ENCODE peak calls at places on chromosomes 6 and 20, in four cellular contexts. One of them, this sample, is unnamed.
A peak's percentile ranks its signal among the peaks of the same experiment; 100 is the strongest.

GRCh38 chr6:30769088-30769852 is 24.9 kb upstream of the IER3 start:
- DNase-seq in GM12878: no peak
- DNase-seq in HepG2: peak; percentile 96
- DNase-seq in H1: no peak
- DNase-seq in this sample: peak; percentile 96

GRCh38 chr6:43172127-43173007 is 1.3 kb downstream of the SRF start:
- DNase-seq in GM12878: no peak
- DNase-seq in H1: peak; percentile 66
- DNase-seq in HepG2: peak; percentile 29
- DNase-seq in this sample: no peak

GRCh38 chr6:154390034-154390433 is 33.4 kb upstream of the IPCEF1 start:
- DNase-seq in GM12878: no peak
- DNase-seq in H1: no peak
- DNase-seq in HepG2: no peak
- DNase-seq in this sample: no peak

GRCh38 chr20:39188264-39188765 is 226.2 kb downstream of the DHX35 start:
- DNase-seq in H1: no peak
- DNase-seq in GM12878: no peak
- DNase-seq in HepG2: no peak
- DNase-seq in this sample: no peak

GRCh38 chr6:31652925-31653724 is 664 bp upstream of the BAG6 start:
- DNase-seq in HepG2: peak; percentile 98
- DNase-seq in GM12878: no peak
- DNase-seq in H1: no peak
- DNase-seq in this sample: no peak

GRCh38 chr20:29762620-29763019 is 1494.8 kb upstream of the DEFB115 start:
- DNase-seq in HepG2: no peak
- DNase-seq in H1: no peak
- DNase-seq in GM12878: no peak
- DNase-seq in this sample: no peak

GRCh38 chr6:36426622-36427021 is 16.0 kb downstream of the PXT1 start:
- DNase-seq in GM12878: no peak
- DNase-seq in H1: no peak
- DNase-seq in HepG2: peak; percentile 54
- DNase-seq in this sample: no peak

GRCh38 chr20:63858393-63859165 is 2.7 kb upstream of the ABHD16B start:
- DNase-seq in GM12878: no peak
- DNase-seq in H1: peak; percentile 67
- DNase-seq in HepG2: peak; percentile 79
- DNase-seq in this sample: no peak

GRCh38 chr6:14796974-14797762 is 448.7 kb upstream of the JARID2 start:
- DNase-seq in HepG2: no peak
- DNase-seq in GM12878: no peak
- DNase-seq in H1: no peak
- DNase-seq in this sample: no peak

GRCh38 chr6:15430181-15430580 is 184.3 kb downstream of the JARID2 start:
- DNase-seq in H1: no peak
- DNase-seq in HepG2: no peak
- DNase-seq in GM12878: no peak
- DNase-seq in this sample: no peak

GRCh38 chr20:52410182-52410647 is 218.6 kb upstream of the ZFP64 start:
- DNase-seq in GM12878: no peak
- DNase-seq in HepG2: no peak
- DNase-seq in H1: no peak
- DNase-seq in this sample: no peak

GRCh38 chr6:149045404-149045803 is 272.1 kb upstream of the TAB2 start:
- DNase-seq in H1: no peak
- DNase-seq in GM12878: no peak
- DNase-seq in HepG2: peak; percentile 33
- DNase-seq in this sample: no peak
- TF ChIP-seq SIN3A in H1: no peak
- TF ChIP-seq SIN3A in GM12878: no peak
- TF ChIP-seq SIN3A in HepG2: no peak
- TF ChIP-seq SIN3A in this sample: no peak

DNA sequence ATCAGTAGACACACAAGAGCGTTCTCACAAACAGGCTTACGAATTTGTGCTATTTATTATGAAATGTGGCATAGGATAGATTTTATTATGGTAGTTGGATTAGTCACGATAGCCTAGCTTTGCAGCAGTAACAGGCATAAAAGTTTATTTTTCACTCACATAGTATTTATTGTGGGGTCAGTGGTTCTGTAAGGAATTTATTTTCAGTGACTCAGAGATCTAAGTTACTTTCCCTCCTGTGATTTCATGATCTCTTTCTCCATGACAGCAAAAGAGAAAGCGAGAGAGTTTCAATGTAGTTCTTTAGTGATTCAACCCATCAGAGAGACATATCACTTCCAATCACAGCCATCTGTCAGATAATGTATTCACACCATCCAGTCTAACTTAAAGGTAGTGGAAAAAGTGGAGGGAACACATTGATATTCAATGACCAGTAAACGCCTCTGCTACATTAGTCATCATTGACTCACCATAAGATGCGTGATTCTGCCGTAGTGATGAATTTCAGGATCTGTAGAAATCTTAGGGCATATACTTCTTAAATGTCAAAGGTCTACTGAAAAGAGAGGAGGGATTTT is 605.5 kb downstream of the HDGFL1 start:
- DNase-seq in HepG2: no peak
- DNase-seq in H1: no peak
- DNase-seq in GM12878: no peak
- DNase-seq in this sample: peak; percentile 55
- TF ChIP-seq CEBPB in HepG2: no peak
- TF ChIP-seq CEBPB in H1: no peak
- TF ChIP-seq CEBPB in GM12878: no peak
- TF ChIP-seq CEBPB in this sample: peak; percentile 5

DNA sequence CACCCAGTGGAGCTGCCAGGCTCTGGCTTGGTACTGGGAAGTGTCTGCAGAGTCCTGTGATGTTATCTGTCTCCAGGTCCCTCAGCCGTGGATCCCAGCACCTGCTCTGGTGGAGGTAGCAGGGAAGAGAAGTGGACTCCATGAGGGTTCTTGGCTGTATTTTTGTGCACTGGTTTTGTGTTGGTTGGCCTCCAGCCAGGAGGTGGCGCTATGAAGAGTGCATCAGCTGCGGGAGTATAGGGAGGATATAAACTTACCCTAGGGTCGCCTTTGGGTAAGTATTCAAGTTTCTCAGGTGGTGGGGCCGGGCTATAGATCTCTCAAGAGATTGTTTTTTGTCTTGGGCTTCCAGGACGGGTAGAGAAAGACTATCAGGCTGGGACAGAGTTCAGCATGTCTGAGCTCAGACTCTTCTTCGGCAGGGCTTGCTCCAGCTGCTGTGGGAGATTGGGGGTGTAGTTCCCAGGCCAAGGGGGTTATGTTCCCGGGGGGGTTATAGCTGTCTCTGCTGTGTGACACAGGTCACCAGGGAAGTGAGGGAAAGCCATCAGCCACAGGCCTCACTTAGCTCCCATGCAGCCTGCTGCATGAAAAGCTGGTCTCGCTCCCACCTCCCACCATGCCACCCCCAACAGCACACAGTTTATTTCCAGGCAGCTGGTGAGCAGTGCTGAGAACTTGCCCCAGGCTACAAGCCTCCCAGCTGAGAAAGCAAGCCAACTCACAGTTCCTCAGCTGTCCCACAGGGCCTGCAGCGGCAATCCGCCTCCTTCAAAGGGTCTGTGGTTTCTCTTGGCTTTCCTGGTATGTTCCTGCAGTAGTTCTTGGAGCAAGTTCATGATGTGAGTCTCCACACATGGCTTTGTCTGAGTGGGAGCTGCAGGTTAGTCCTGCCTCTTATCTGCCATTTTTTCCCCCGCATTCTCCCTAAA is 115.7 kb downstream of the AIG1 start:
- DNase-seq in GM12878: no peak
- DNase-seq in H1: peak; percentile 69
- DNase-seq in HepG2: no peak
- DNase-seq in this sample: peak; percentile 19
- TF ChIP-seq SIN3A in GM12878: no peak
- TF ChIP-seq SIN3A in H1: no peak
- TF ChIP-seq SIN3A in HepG2: no peak
- TF ChIP-seq SIN3A in this sample: no peak

GRCh38 chr6:112251170-112251945 is 3.0 kb downstream of the LAMA4 start:
- DNase-seq in H1: no peak
- DNase-seq in GM12878: no peak
- DNase-seq in HepG2: no peak
- DNase-seq in this sample: no peak
- TF ChIP-seq CEBPB in H1: no peak
- TF ChIP-seq CEBPB in GM12878: no peak
- TF ChIP-seq CEBPB in HepG2: no peak
- TF ChIP-seq CEBPB in this sample: no peak

DNA sequence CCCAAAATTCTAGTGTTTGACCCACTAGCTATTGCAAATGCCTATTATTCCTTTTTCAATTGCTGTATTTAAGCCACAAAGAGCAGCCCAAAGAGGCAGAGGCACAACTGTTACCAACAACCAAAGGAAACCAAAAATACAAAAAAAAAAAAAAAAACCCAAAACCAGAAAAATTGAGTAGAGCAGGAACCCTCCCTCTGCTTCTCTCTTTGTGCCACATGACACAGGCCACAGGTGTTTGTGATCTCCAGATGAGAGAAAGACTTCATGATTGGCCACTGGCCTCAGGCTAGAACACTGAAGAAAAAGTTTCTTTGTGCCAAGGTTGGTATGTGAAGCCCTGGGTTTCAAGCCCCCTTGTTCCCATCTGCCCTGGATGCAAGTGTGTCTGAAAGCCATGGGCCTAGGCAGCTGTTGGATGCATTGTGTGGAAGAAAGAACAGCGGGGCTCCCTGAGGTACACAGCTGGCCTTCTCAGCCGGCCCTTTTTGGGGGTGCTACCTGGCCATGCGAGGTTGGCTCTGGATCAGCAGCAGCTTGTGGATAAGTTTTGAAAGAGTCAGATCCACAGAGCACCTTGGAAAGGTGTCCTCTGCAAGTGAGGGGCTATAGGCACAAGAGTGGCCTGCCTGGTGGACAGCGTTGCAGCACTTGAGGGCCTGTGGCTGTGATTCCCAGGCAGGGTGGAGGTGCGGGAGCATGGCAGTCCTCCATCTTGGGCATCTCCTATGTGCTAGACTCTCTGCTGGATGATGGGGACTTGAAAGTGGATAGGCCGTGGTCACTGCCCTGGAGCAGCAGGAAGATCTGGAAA is 204.5 kb downstream of the ZDHHC14 start:
- DNase-seq in GM12878: no peak
- DNase-seq in HepG2: no peak
- DNase-seq in H1: no peak
- DNase-seq in this sample: no peak
- TF ChIP-seq SIN3A in GM12878: no peak
- TF ChIP-seq SIN3A in HepG2: no peak
- TF ChIP-seq SIN3A in H1: no peak
- TF ChIP-seq SIN3A in this sample: no peak

DNA sequence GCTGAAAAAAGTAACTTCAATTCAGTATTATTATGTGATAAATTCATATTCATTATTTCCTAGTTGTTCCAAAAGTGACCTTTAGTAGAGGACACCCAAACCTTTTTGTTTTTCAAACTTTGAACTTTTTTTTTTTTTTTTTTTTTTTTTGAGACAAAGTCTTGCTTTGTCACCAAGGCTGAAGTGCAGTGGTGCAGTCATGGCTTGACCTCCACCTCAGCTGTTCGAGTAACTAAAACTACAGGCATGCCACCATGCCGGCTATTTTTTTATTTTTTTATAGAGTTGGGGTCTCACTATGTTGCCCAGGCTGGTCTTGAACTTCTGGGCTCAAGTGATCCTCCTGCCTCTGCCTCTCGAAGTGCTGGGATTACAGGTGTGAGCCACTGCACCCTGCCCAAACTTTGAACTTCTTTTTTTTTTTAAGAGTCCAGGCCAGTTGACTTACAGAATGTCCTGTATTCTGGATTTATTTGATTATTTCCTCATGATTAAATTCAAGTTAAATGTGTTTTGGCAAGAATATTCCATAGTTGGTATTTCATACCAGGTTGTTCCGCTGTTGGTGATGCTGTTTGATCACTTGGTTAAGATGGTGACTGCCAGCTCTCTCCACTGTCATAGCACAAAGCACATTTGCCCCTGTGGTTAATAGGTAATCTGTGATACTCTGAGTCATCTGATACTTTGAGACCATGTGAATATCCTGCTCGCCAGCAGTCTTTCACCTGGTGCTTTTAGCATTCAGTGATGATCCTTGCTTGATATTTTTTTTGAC is 48.0 kb downstream of the VAPB start:
- DNase-seq in GM12878: no peak
- DNase-seq in H1: no peak
- DNase-seq in HepG2: peak; percentile 79
- DNase-seq in this sample: no peak
- TF ChIP-seq CEBPB in GM12878: no peak
- TF ChIP-seq CEBPB in H1: no peak
- TF ChIP-seq CEBPB in HepG2: no peak
- TF ChIP-seq CEBPB in this sample: no peak

GRCh38 chr6:157424491-157425020 is 43.6 kb downstream of the ZDHHC14 start:
- DNase-seq in H1: no peak
- DNase-seq in HepG2: peak; percentile 86
- DNase-seq in GM12878: no peak
- DNase-seq in this sample: no peak
- TF ChIP-seq SIN3A in H1: no peak
- TF ChIP-seq SIN3A in HepG2: no peak
- TF ChIP-seq SIN3A in GM12878: no peak
- TF ChIP-seq SIN3A in this sample: no peak

GRCh38 chr6:103729658-103730057 is 1130.1 kb downstream of the HACE1 start:
- DNase-seq in GM12878: no peak
- DNase-seq in HepG2: no peak
- DNase-seq in H1: no peak
- DNase-seq in this sample: no peak
- TF ChIP-seq CEBPB in GM12878: no peak
- TF ChIP-seq CEBPB in HepG2: no peak
- TF ChIP-seq CEBPB in H1: no peak
- TF ChIP-seq CEBPB in this sample: no peak

DNA sequence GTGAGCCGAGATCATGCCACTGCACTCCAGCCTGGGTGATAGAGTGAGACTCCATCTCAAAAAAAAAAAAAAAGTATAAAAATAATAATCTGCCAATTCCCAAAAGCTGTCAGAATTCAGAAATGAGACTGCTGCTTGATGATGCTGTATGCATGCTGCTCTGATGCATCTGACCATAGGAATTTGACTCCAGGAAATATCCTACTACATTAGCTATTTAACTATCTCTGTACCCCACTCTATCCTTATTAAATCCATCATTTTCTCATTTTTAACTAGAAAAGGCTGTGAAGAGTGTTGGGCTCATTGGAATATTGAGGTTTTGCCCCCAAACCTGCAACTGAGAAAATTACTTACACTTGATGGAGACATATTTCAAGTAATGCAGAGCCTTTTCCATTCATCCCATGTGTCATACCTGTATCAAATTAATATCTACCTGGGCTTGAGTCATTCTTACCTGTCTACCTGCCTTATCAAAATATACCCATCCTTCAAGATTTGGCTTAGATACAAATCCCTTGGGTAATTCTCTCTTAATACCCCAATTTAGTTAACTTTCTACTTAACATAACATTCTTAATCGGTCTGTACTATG is 135.2 kb upstream of the PREP start:
- DNase-seq in GM12878: no peak
- DNase-seq in H1: no peak
- DNase-seq in HepG2: no peak
- DNase-seq in this sample: no peak
- TF ChIP-seq SIN3A in GM12878: no peak
- TF ChIP-seq SIN3A in H1: no peak
- TF ChIP-seq SIN3A in HepG2: no peak
- TF ChIP-seq SIN3A in this sample: no peak